ENCODE peak calls at places on chromosomes 6 and 20, in six cellular contexts. One of them, this sample, is unnamed. For H3K4me1 and H3K36me3, the result is how much of the 10 kb centered on the place peaks cover.

GRCh38 chr6:85945454-85946185 is 302.9 kb upstream of the SYNCRIP start:
- ATAC-seq in upper lobe of left lung: no peak
- ATAC-seq in HepG2: no peak
- ATAC-seq in GM23338: no peak
- ATAC-seq in Panc1: no peak
- ATAC-seq in K562: no peak
- ATAC-seq in this sample: no peak

GRCh38 chr20:31835554-31835953 is 9.8 kb downstream of the FOXS1 start:
- ATAC-seq in upper lobe of left lung: no peak
- ATAC-seq in HepG2: peak
- ATAC-seq in GM23338: no peak
- ATAC-seq in Panc1: peak
- ATAC-seq in K562: no peak
- ATAC-seq in this sample: peak

GRCh38 chr20:731891-732560 is 36.3 kb downstream of the SLC52A3 start:
- ATAC-seq in upper lobe of left lung: no peak
- ATAC-seq in HepG2: no peak
- ATAC-seq in GM23338: no peak
- ATAC-seq in Panc1: no peak
- ATAC-seq in K562: no peak
- ATAC-seq in this sample: no peak

GRCh38 chr6:149032318-149032598 is 285.3 kb upstream of the TAB2 start:
- ATAC-seq in upper lobe of left lung: no peak
- ATAC-seq in HepG2: peak
- ATAC-seq in GM23338: peak
- ATAC-seq in Panc1: no peak
- ATAC-seq in K562: no peak
- ATAC-seq in this sample: no peak

GRCh38 chr6:159952289-159953005 is 16.4 kb upstream of the IGF2R start:
- ATAC-seq in upper lobe of left lung: peak
- ATAC-seq in HepG2: peak
- ATAC-seq in GM23338: peak
- ATAC-seq in Panc1: no peak
- ATAC-seq in K562: no peak
- ATAC-seq in this sample: no peak

GRCh38 chr6:46243754-46244153 is 73.0 kb upstream of the ENPP5 start:
- ATAC-seq in upper lobe of left lung: no peak
- ATAC-seq in HepG2: no peak
- ATAC-seq in GM23338: no peak
- ATAC-seq in Panc1: no peak
- ATAC-seq in K562: no peak
- ATAC-seq in this sample: no peak

GRCh38 chr20:43752561-43753301 is 25.9 kb upstream of the GTSF1L start:
- ATAC-seq in upper lobe of left lung: peak
- ATAC-seq in HepG2: no peak
- ATAC-seq in GM23338: no peak
- ATAC-seq in Panc1: no peak
- ATAC-seq in K562: peak
- ATAC-seq in this sample: no peak

GRCh38 chr6:42177514-42178364 is 4.6 kb downstream of the GUCA1A start:
- ATAC-seq in upper lobe of left lung: no peak
- ATAC-seq in HepG2: no peak
- ATAC-seq in GM23338: peak
- ATAC-seq in Panc1: no peak
- ATAC-seq in K562: no peak
- ATAC-seq in this sample: no peak

DNA sequence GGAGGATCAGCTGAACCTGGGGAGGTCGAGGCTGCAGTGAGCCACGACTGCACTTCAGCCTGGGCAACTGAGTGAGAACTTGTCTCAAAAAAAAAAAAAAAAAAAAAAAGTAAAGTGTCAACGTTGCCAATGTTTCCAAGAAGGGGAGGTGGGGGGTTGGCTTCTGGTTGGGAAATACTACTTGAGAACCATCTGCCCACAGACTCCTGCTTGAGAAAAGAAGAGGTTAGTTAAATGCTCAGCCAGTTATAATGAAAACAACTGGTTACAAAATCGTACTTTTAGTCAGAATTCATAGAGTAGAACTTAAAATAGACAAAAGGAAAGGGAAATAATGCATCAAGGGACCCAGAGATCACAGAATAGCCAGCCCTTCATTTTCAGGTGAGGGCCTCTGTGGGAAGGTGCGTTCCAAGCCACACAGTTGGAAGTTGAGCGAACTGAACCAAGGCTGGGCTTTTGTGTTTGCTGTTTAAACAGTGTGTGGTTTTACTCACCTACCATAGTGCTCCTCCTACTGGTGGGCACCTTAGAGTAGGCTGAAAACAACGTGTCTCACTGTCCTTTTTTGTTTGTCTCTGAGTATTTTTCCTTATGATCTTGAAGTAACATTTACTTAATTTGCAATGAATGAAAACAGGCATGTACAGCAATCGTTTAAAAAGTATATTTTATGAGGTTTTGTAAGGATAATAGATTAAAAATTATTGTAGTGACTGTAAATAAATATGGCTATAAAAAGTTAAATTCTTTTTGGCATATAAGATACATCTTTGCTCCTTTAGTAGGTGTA is 200.7 kb downstream of the BCAS1 start:
- ATAC-seq in upper lobe of left lung: peak
- ATAC-seq in HepG2: peak
- ATAC-seq in GM23338: peak
- ATAC-seq in Panc1: peak
- ATAC-seq in K562: peak
- ATAC-seq in this sample: peak
- TF ChIP-seq POLR2AphosphoS5 in upper lobe of left lung: no peak
- TF ChIP-seq POLR2AphosphoS5 in HepG2: no peak
- TF ChIP-seq POLR2AphosphoS5 in GM23338: no peak
- TF ChIP-seq POLR2AphosphoS5 in Panc1: peak
- TF ChIP-seq POLR2AphosphoS5 in K562: no peak
- TF ChIP-seq POLR2AphosphoS5 in this sample: no peak

GRCh38 chr6:82712826-82713225 is 349.2 kb downstream of the TPBG start:
- ATAC-seq in upper lobe of left lung: no peak
- ATAC-seq in HepG2: no peak
- ATAC-seq in GM23338: no peak
- ATAC-seq in Panc1: no peak
- ATAC-seq in K562: peak
- ATAC-seq in this sample: no peak
- H3K4me1 ChIP-seq in upper lobe of left lung: under half
- H3K4me1 ChIP-seq in HepG2: under half
- H3K4me1 ChIP-seq in GM23338: under half
- H3K4me1 ChIP-seq in Panc1: under half
- H3K4me1 ChIP-seq in K562: under half
- H3K4me1 ChIP-seq in this sample: under half

GRCh38 chr6:154821638-154822037 is 88.4 kb downstream of the SCAF8 start:
- ATAC-seq in upper lobe of left lung: no peak
- ATAC-seq in HepG2: no peak
- ATAC-seq in GM23338: no peak
- ATAC-seq in Panc1: no peak
- ATAC-seq in K562: peak
- ATAC-seq in this sample: no peak

GRCh38 chr6:154814063-154814462 is 80.8 kb downstream of the SCAF8 start:
- ATAC-seq in upper lobe of left lung: no peak
- ATAC-seq in HepG2: no peak
- ATAC-seq in GM23338: no peak
- ATAC-seq in Panc1: no peak
- ATAC-seq in K562: no peak
- ATAC-seq in this sample: no peak

GRCh38 chr6:154821099-154821498 is 87.9 kb downstream of the SCAF8 start:
- ATAC-seq in upper lobe of left lung: no peak
- ATAC-seq in HepG2: no peak
- ATAC-seq in GM23338: no peak
- ATAC-seq in Panc1: no peak
- ATAC-seq in K562: no peak
- ATAC-seq in this sample: no peak

GRCh38 chr6:154815938-154816820 is 83.0 kb downstream of the SCAF8 start:
- ATAC-seq in upper lobe of left lung: no peak
- ATAC-seq in HepG2: no peak
- ATAC-seq in GM23338: no peak
- ATAC-seq in Panc1: no peak
- ATAC-seq in K562: no peak
- ATAC-seq in this sample: no peak
- H3K36me3 ChIP-seq in upper lobe of left lung: under half
- H3K36me3 ChIP-seq in HepG2: under half
- H3K36me3 ChIP-seq in GM23338: half or more
- H3K36me3 ChIP-seq in Panc1: under half
- H3K36me3 ChIP-seq in K562: half or more
- H3K36me3 ChIP-seq in this sample: under half

DNA sequence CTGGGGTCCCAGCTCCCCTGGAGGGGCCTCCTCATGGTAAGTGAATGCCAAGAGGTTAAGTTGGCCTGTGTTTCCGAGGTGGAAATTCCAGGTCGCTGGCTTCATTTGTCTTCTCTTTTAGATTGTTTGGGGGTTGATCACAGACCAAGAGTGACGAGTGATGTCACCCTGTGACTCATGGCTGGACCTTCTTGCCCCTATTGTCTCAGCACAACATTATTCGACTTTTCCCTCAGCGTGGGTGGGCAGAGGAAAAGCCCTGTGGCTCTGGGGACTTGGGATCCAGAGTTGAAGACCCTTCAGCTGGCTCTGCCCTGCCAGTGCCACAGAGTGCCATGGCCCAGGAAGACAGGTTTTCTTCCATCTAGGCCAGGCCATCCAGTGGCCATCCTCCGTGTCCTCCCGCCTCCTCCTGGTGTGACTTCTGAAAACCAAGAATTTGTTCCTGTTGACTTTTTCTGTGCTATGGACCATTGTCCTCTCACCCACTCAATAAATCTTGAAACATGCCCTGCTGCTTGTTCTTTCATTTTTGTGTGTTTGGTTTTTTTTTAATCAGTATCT is 15.4 kb upstream of the SNHG17 start:
- ATAC-seq in upper lobe of left lung: no peak
- ATAC-seq in HepG2: no peak
- ATAC-seq in GM23338: no peak
- ATAC-seq in Panc1: no peak
- ATAC-seq in K562: no peak
- ATAC-seq in this sample: no peak
- TF ChIP-seq POLR2AphosphoS5 in upper lobe of left lung: no peak
- TF ChIP-seq POLR2AphosphoS5 in HepG2: no peak
- TF ChIP-seq POLR2AphosphoS5 in GM23338: no peak
- TF ChIP-seq POLR2AphosphoS5 in Panc1: no peak
- TF ChIP-seq POLR2AphosphoS5 in K562: no peak
- TF ChIP-seq POLR2AphosphoS5 in this sample: no peak

GRCh38 chr6:52548999-52549398 is 27.9 kb downstream of the TRAM2 start:
- ATAC-seq in upper lobe of left lung: no peak
- ATAC-seq in HepG2: no peak
- ATAC-seq in GM23338: no peak
- ATAC-seq in Panc1: no peak
- ATAC-seq in K562: no peak
- ATAC-seq in this sample: no peak

GRCh38 chr6:52549428-52549827 is 27.4 kb downstream of the TRAM2 start:
- ATAC-seq in upper lobe of left lung: no peak
- ATAC-seq in HepG2: no peak
- ATAC-seq in GM23338: no peak
- ATAC-seq in Panc1: no peak
- ATAC-seq in K562: no peak
- ATAC-seq in this sample: no peak

GRCh38 chr6:52547647-52548352 is 29.1 kb downstream of the TRAM2 start:
- ATAC-seq in upper lobe of left lung: no peak
- ATAC-seq in HepG2: peak
- ATAC-seq in GM23338: no peak
- ATAC-seq in Panc1: no peak
- ATAC-seq in K562: no peak
- ATAC-seq in this sample: no peak

GRCh38 chr6:52546678-52547077 is 30.2 kb downstream of the TRAM2 start:
- ATAC-seq in upper lobe of left lung: no peak
- ATAC-seq in HepG2: no peak
- ATAC-seq in GM23338: no peak
- ATAC-seq in Panc1: no peak
- ATAC-seq in K562: no peak
- ATAC-seq in this sample: no peak

GRCh38 chr6:52548353-52548713 is 28.5 kb downstream of the TRAM2 start:
- ATAC-seq in upper lobe of left lung: no peak
- ATAC-seq in HepG2: no peak
- ATAC-seq in GM23338: no peak
- ATAC-seq in Panc1: no peak
- ATAC-seq in K562: no peak
- ATAC-seq in this sample: no peak
- H3K4me1 ChIP-seq in upper lobe of left lung: half or more
- H3K4me1 ChIP-seq in HepG2: half or more
- H3K4me1 ChIP-seq in GM23338: under half
- H3K4me1 ChIP-seq in Panc1: half or more
- H3K4me1 ChIP-seq in K562: under half
- H3K4me1 ChIP-seq in this sample: under half

This sample was measured in gastroesophageal sphincter.